ENCODE peak calls at places on chromosomes 4 and X, in five cellular contexts. One of them, this sample, is unnamed.

GRCh38 chrX:130001893-130002292 is 19.5 kb downstream of the BCORL1 start:
- DNase-seq in H1: no peak
- DNase-seq in mesenchymal stem cell: no peak
- DNase-seq in trophoblast cell: no peak
- DNase-seq in H9: no peak
- DNase-seq in this sample: no peak

GRCh38 chr4:146334862-146335449 is 120.6 kb downstream of the REELD1 start:
- DNase-seq in H9: no peak
- DNase-seq in H1: no peak
- DNase-seq in mesenchymal stem cell: no peak
- DNase-seq in trophoblast cell: peak
- DNase-seq in this sample: no peak

GRCh38 chrX:108270739-108271396 is 167.4 kb downstream of the COL4A6 start:
- DNase-seq in trophoblast cell: no peak
- DNase-seq in H1: no peak
- DNase-seq in mesenchymal stem cell: peak
- DNase-seq in H9: no peak
- DNase-seq in this sample: no peak

GRCh38 chrX:58025979-58026378 is 115.7 kb upstream of the ZXDA start:
- DNase-seq in trophoblast cell: peak
- DNase-seq in mesenchymal stem cell: peak
- DNase-seq in H1: peak
- DNase-seq in H9: no peak
- DNase-seq in this sample: no peak

GRCh38 chrX:9396930-9397329 is 67.9 kb upstream of the TBL1X start:
- DNase-seq in H1: no peak
- DNase-seq in mesenchymal stem cell: peak
- DNase-seq in trophoblast cell: no peak
- DNase-seq in H9: no peak
- DNase-seq in this sample: peak

GRCh38 chrX:43644124-43644701 is 11.9 kb upstream of the MAOA start:
- DNase-seq in trophoblast cell: peak
- DNase-seq in H9: no peak
- DNase-seq in H1: no peak
- DNase-seq in mesenchymal stem cell: peak
- DNase-seq in this sample: no peak

GRCh38 chrX:139360356-139360755 is 170.2 kb upstream of the F9 start:
- DNase-seq in H9: no peak
- DNase-seq in H1: no peak
- DNase-seq in trophoblast cell: no peak
- DNase-seq in mesenchymal stem cell: no peak
- DNase-seq in this sample: no peak

GRCh38 chr4:7207791-7208231 is 15.5 kb downstream of the SORCS2 start:
- DNase-seq in trophoblast cell: no peak
- DNase-seq in H1: no peak
- DNase-seq in mesenchymal stem cell: no peak
- DNase-seq in H9: no peak
- DNase-seq in this sample: no peak

GRCh38 chrX:149819371-149819770 is 37.6 kb downstream of the MAGEA9 start:
- DNase-seq in H9: no peak
- DNase-seq in mesenchymal stem cell: no peak
- DNase-seq in trophoblast cell: no peak
- DNase-seq in H1: no peak
- DNase-seq in this sample: no peak

GRCh38 chr4:825063-825968 is 613 bp downstream of the CPLX1 start:
- DNase-seq in H9: no peak
- DNase-seq in H1: peak
- DNase-seq in mesenchymal stem cell: peak
- DNase-seq in trophoblast cell: peak
- DNase-seq in this sample: peak

GRCh38 chr4:5424901-5425300 is 283.5 kb downstream of the EVC2 start:
- DNase-seq in H9: no peak
- DNase-seq in H1: no peak
- DNase-seq in mesenchymal stem cell: no peak
- DNase-seq in trophoblast cell: no peak
- DNase-seq in this sample: no peak

GRCh38 chrX:65926095-65927019 is 113.5 kb downstream of the VSIG4 start:
- DNase-seq in mesenchymal stem cell: no peak
- DNase-seq in H9: no peak
- DNase-seq in trophoblast cell: no peak
- DNase-seq in H1: no peak
- DNase-seq in this sample: no peak

GRCh38 chr4:128386761-128387599 is 99.4 kb upstream of the PGRMC2 start:
- DNase-seq in trophoblast cell: peak
- DNase-seq in H1: no peak
- DNase-seq in mesenchymal stem cell: peak
- DNase-seq in H9: no peak
- DNase-seq in this sample: no peak

GRCh38 chr4:48175328-48175727 is 41.3 kb upstream of the TXK start:
- DNase-seq in trophoblast cell: no peak
- DNase-seq in H1: no peak
- DNase-seq in mesenchymal stem cell: no peak
- DNase-seq in H9: peak
- DNase-seq in this sample: no peak
- H2BK12ac ChIP-seq in trophoblast cell: no peak
- H2BK12ac ChIP-seq in H1: peak
- H2BK12ac ChIP-seq in mesenchymal stem cell: peak
- H2BK12ac ChIP-seq in H9: no peak
- H2BK12ac ChIP-seq in this sample: no peak

GRCh38 chr4:15457401-15458201 is 12.1 kb upstream of the CC2D2A start:
- DNase-seq in mesenchymal stem cell: peak
- DNase-seq in H1: no peak
- DNase-seq in H9: no peak
- DNase-seq in trophoblast cell: peak
- DNase-seq in this sample: no peak
- H3K4ac ChIP-seq in mesenchymal stem cell: no peak
- H3K4ac ChIP-seq in H1: no peak
- H3K4ac ChIP-seq in H9: no peak
- H3K4ac ChIP-seq in trophoblast cell: no peak
- H3K4ac ChIP-seq in this sample: no peak

GRCh38 chrX:19955306-19955705 is 35.6 kb downstream of the BCLAF3 start:
- DNase-seq in trophoblast cell: no peak
- DNase-seq in H1: no peak
- DNase-seq in H9: no peak
- DNase-seq in mesenchymal stem cell: no peak
- DNase-seq in this sample: no peak

GRCh38 chrX:19954707-19955106 is 36.2 kb downstream of the BCLAF3 start:
- DNase-seq in H9: no peak
- DNase-seq in H1: no peak
- DNase-seq in mesenchymal stem cell: no peak
- DNase-seq in trophoblast cell: no peak
- DNase-seq in this sample: no peak

GRCh38 chrX:19964017-19964710 is 26.7 kb downstream of the BCLAF3 start:
- DNase-seq in mesenchymal stem cell: no peak
- DNase-seq in H9: no peak
- DNase-seq in H1: no peak
- DNase-seq in trophoblast cell: no peak
- DNase-seq in this sample: no peak

GRCh38 chrX:19956923-19957322 is 33.9 kb downstream of the BCLAF3 start:
- DNase-seq in trophoblast cell: no peak
- DNase-seq in mesenchymal stem cell: no peak
- DNase-seq in H9: no peak
- DNase-seq in H1: no peak
- DNase-seq in this sample: no peak

DNA sequence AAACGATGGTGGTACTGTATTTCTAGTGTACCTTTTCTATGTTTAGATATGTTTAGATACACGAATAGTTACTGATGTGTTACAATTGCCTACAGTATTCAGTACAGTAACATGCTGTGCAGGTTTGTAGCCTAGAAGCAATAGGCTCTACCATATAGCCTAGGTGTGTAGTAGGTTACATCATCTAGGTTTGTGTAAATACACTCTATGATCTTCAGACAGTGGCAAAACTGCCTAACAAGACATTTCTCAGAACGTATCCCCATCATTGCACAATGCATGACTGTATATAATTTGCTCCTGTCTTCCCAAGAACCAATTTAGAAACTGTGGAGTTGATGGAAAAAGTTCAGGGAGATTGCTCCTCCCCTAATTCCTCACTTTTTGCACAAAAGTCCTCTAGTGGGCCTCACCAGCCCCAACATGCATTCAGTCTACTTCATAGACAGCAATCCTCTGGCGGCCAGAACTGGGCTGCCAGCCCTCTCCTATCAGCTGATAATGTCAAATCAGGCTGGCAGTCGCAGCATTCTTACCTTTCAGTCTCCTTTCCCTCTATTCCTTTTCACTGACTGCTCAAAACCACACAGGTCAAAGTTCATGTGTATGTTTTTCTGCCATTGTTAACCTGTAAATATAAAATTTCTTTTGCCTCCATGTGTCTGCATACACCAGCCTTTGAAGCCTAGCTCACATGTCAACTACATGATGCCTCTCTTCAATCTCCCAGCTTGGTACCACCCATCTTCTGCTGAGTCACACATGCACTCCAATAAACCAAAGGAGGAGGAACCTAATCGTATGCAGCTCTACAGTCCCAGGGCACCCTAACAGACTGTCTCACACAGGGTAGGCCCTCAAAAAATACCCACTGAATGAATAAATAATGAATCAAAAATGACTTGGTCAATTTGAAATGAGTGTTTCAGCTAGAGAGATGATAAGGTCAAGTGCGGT is 32.1 kb downstream of the BCLAF3 start:
- DNase-seq in trophoblast cell: no peak
- DNase-seq in mesenchymal stem cell: peak
- DNase-seq in H1: no peak
- DNase-seq in H9: no peak
- DNase-seq in this sample: no peak
- H3K4me2 ChIP-seq in trophoblast cell: no peak
- H3K4me2 ChIP-seq in mesenchymal stem cell: no peak
- H3K4me2 ChIP-seq in H1: no peak
- H3K4me2 ChIP-seq in H9: no peak
- H3K4me2 ChIP-seq in this sample: no peak

DNA sequence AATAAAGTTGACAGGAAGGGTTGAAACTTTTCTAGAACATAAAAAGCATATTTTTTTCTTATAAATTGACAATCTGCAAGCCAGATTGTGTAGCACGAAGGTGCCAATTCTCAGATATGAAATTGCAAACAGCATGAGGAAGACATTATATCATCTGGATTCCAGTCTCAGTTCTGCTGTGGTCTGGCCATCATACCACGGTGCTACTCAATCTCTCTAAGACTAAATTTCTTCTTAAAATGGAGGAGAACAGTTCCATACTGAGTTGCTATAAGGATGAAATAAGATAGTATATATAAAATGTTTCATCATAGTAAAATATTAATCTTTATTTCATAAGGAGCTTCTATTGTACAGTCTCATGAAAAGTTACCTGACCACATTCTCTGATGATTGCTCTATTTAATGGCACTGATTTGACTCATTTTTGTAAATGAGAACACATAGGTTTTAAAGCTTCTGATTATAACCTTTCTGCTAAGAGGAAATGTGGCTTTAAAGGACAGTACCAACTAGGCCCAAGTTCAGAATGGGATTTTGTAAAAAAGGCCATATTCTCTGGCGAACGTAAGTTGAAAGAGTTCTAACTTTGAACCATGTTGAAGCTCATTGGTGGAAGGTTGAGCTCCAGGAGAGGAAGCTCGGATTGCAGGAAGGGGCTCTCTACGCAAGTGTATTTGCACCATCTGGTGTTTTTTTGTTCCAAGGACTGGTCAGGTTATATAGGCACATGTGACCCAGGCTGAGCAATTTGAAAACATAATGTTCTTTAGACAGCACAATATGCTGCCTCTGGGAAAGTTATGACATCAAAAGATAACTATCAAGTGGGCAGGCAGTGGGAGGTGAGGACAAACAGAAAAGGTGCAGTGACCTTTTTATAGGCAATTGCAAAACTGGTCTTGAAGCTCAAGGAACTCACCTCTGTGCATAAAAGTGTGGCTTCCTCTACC is 128.1 kb downstream of the SHROOM3 start:
- DNase-seq in mesenchymal stem cell: no peak
- DNase-seq in trophoblast cell: peak
- DNase-seq in H9: no peak
- DNase-seq in H1: no peak
- DNase-seq in this sample: no peak
- H2BK12ac ChIP-seq in mesenchymal stem cell: no peak
- H2BK12ac ChIP-seq in trophoblast cell: no peak
- H2BK12ac ChIP-seq in H9: no peak
- H2BK12ac ChIP-seq in H1: peak
- H2BK12ac ChIP-seq in this sample: no peak

DNA sequence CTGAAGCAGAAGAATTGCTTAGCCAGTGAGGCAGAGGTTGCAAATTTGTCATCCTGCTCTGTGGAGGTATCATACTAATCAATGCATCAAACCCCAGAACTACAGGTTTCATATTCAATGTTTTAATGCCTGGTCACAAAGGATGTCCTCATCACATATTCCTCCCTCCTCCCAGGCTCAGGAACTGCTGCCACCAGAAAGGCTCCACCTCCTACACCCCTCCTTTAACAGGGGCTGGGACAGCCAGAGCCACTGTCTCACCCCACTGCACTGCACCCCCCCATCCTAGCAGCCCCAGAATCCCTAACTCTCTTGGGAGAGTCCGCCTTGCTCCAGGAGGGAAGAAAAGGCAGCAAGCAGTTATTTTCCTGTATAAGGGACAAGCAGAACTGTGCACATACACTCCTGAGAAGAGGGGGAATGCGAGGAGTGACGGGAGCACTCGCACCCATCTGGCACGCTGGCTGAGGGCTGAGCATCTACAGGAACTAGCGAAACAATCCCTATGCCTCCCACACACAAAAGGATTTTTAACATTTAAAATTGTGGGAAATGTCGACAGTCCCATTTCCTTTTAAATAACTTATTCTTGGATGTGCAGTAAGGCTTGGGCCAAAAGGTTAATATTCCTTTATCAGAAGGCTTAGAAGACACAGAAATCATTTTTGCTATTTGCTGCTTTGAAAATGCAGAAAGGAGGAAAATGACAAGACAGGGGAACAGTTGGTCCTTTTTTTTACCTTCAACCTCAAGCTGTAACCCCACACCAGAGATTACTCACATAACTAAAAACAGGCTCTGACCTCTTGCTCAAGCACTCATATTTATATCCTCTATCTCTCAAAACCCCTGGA is 27.8 kb downstream of the CD99L2 start:
- DNase-seq in H9: no peak
- DNase-seq in mesenchymal stem cell: no peak
- DNase-seq in trophoblast cell: no peak
- DNase-seq in H1: no peak
- DNase-seq in this sample: no peak
- H3K4ac ChIP-seq in H9: no peak
- H3K4ac ChIP-seq in mesenchymal stem cell: no peak
- H3K4ac ChIP-seq in trophoblast cell: no peak
- H3K4ac ChIP-seq in H1: no peak
- H3K4ac ChIP-seq in this sample: no peak

DNA sequence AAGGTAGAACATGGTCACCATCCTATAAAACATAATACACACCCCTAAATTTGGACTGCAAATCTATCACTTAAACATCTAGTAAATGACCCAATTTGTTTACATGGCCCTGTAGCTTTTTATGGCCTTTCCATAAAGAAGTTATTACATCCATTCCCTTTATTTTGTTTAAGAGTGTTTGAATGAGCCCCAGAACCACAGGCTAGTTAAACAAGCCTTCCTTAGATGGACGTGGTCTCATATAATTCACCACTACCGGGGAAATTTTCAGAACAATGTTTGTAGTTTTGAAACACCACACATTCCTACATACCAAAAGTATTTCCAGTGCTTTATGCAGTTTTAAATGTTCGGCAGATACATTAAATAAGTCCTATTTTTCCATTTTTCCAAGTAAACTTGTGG is 12.3 kb downstream of the PDGFC start:
- DNase-seq in H9: no peak
- DNase-seq in mesenchymal stem cell: peak
- DNase-seq in trophoblast cell: peak
- DNase-seq in H1: no peak
- DNase-seq in this sample: no peak
- H3K4me2 ChIP-seq in H9: no peak
- H3K4me2 ChIP-seq in mesenchymal stem cell: no peak
- H3K4me2 ChIP-seq in trophoblast cell: no peak
- H3K4me2 ChIP-seq in H1: no peak
- H3K4me2 ChIP-seq in this sample: no peak

GRCh38 chr4:70666369-70666768 is at the start of gene JCHAIN:
- DNase-seq in trophoblast cell: no peak
- DNase-seq in mesenchymal stem cell: no peak
- DNase-seq in H9: no peak
- DNase-seq in H1: no peak
- DNase-seq in this sample: no peak
- H2BK12ac ChIP-seq in trophoblast cell: no peak
- H2BK12ac ChIP-seq in mesenchymal stem cell: no peak
- H2BK12ac ChIP-seq in H9: no peak
- H2BK12ac ChIP-seq in H1: no peak
- H2BK12ac ChIP-seq in this sample: no peak